ENCODE peak calls at places on chromosomes 5 and 9, in four cellular contexts. K is cerebellum, W is neural crest cell, F is occipital lobe. A is an unnamed sample.

GRCh38 chr5:136011427-136012001 is 17.3 kb upstream of the TGFBI start:
- DNase-seq in K (no peak), W (no peak), F (no peak), A (no peak)

GRCh38 chr9:38441347-38442085 is 17.3 kb upstream of the IGFBPL1 start:
- DNase-seq in K (no peak), W (no peak), F (no peak), A (no peak)

GRCh38 chr9:116055536-116055935 is 98.1 kb upstream of the PAPPA start:
- DNase-seq in K (no peak), W (no peak), F (no peak), A (no peak)

GRCh38 chr5:177546262-177546741 is 8.1 kb downstream of the FAM193B start:
- DNase-seq in K (no peak), W (no peak), F (peak), A (peak)

GRCh38 chr9:75930766-75931311 is 40.4 kb downstream of the PCSK5 start:
- DNase-seq in K (no peak), W (no peak), F (no peak), A (no peak)

GRCh38 chr5:31106259-31106658 is 87.2 kb upstream of the CDH6 start:
- DNase-seq in K (no peak), W (no peak), F (no peak), A (no peak)

GRCh38 chr5:126837907-126838539 is 61.1 kb downstream of the LMNB1 start:
- DNase-seq in K (no peak), W (no peak), F (no peak), A (no peak)

GRCh38 chr9:95409650-95410426 is 92.3 kb upstream of the FANCC start:
- DNase-seq in K (no peak), W (no peak), F (no peak), A (no peak)

GRCh38 chr9:128787583-128788156 is 617 bp downstream of the TBC1D13 start:
- DNase-seq in K (peak), W (no peak), F (no peak), A (no peak)

GRCh38 chr5:56328753-56329560 is 95.8 kb upstream of the ANKRD55 start:
- DNase-seq in K (no peak), W (no peak), F (no peak), A (no peak)

GRCh38 chr5:29614202-29614601 is 1579.3 kb upstream of the CDH6 start:
- DNase-seq in K (no peak), W (no peak), F (no peak), A (no peak)

GRCh38 chr9:130862217-130862616 is 27.2 kb downstream of the ABL1 start:
- DNase-seq in K (no peak), W (no peak), F (no peak), A (no peak)

GRCh38 chr5:173175523-173175922 is 31.2 kb downstream of the BNIP1 start:
- DNase-seq in K (no peak), W (no peak), F (no peak), A (no peak)

GRCh38 chr9:86604741-86605140 is 250.5 kb upstream of the TUT7 start:
- DNase-seq in K (no peak), W (no peak), F (no peak), A (no peak)

GRCh38 chr5:123746683-123747360 is 234.8 kb downstream of the CSNK1G3 start:
- DNase-seq in K (no peak), W (no peak), F (no peak), A (no peak)

GRCh38 chr5:120298981-120299380 is 165.1 kb upstream of the PRR16 start:
- DNase-seq in K (no peak), W (no peak), F (no peak), A (no peak)

GRCh38 chr9:115615821-115616665 is 498.1 kb upstream of the TNC start:
- DNase-seq in K (no peak), W (no peak), F (no peak), A (no peak)

GRCh38 chr9:32566770-32567169 is 6.2 kb downstream of the NDUFB6 start:
- DNase-seq in K (no peak), W (no peak), F (no peak), A (no peak)

GRCh38 chr9:6833518-6834192 is 75.9 kb downstream of the KDM4C start:
- DNase-seq in K (no peak), W (no peak), F (no peak), A (no peak)